ENCODE peak calls at places on chromosomes 13 and 19, in ten cellular contexts. C is Caco-2, A is endodermal cell, N is A549, V is tibial nerve, F is pancreas, R is HCT116, H is suprapubic skin, Z is psoas muscle, D is cardiac muscle cell. L is an unnamed sample.

GRCh38 chr19:49149652-49150105 is 5.5 kb downstream of the HRC start:
- DNase-seq in C (peak; percentile 83), A (peak; percentile 93), N (peak; percentile 91), V (no peak), F (no peak), R (peak; percentile 85), H (peak; percentile 89), Z (peak; percentile 70), D (peak; percentile 82), L (peak; percentile 70)

GRCh38 chr13:100356889-100357288 is 231.7 kb downstream of the GGACT start:
- DNase-seq in C (no peak), A (no peak), N (no peak), V (no peak), F (no peak), R (no peak), H (no peak), Z (no peak), D (no peak), L (no peak)

GRCh38 chr13:105035092-105035491 is 1500.4 kb downstream of the EFNB2 start:
- DNase-seq in C (no peak), A (no peak), N (no peak), V (no peak), F (no peak), R (no peak), H (no peak), Z (no peak), D (no peak), L (no peak)

GRCh38 chr19:51687791-51688664 is 5.1 kb upstream of the SPACA6 start:
- DNase-seq in C (peak; percentile 51), A (peak; percentile 89), N (peak; percentile 73), V (peak; percentile 39), F (no peak), R (no peak), H (no peak), Z (peak; percentile 72), D (peak; percentile 63), L (no peak)

GRCh38 chr19:16205205-16206045 is 7.7 kb downstream of the AP1M1 start:
- DNase-seq in C (no peak), A (no peak), N (no peak), V (no peak), F (peak; percentile 49), R (no peak), H (no peak), Z (peak; percentile 13), D (no peak), L (no peak)

GRCh38 chr19:49151339-49152217 is 3.6 kb downstream of the HRC start:
- DNase-seq in C (peak; percentile 99), A (peak; percentile 99), N (peak; percentile 91), V (no peak), F (peak; percentile 97), R (peak; percentile 98), H (peak; percentile 92), Z (peak; percentile 80), D (peak; percentile 79), L (no peak)

GRCh38 chr13:52353116-52353718 is 52.8 kb downstream of the THSD1 start:
- DNase-seq in C (no peak), A (no peak), N (no peak), V (no peak), F (no peak), R (no peak), H (no peak), Z (no peak), D (no peak), L (no peak)

GRCh38 chr13:32737111-32737571 is 150.9 kb downstream of the PDS5B start:
- DNase-seq in C (no peak), A (no peak), N (no peak), V (no peak), F (no peak), R (no peak), H (no peak), Z (no peak), D (no peak), L (no peak)

GRCh38 chr19:48818234-48818823 is 7.5 kb upstream of the BCAT2 start:
- DNase-seq in C (no peak), A (no peak), N (no peak), V (no peak), F (peak; percentile 89), R (no peak), H (no peak), Z (no peak), D (no peak), L (no peak)

GRCh38 chr13:57641071-57641470 is 9.5 kb downstream of the PCDH17 start:
- DNase-seq in C (no peak), A (no peak), N (no peak), V (no peak), F (no peak), R (no peak), H (no peak), Z (no peak), D (no peak), L (no peak)

GRCh38 chr19:3504723-3505122 is 1.4 kb upstream of the FZR1 start:
- DNase-seq in C (no peak), A (no peak), N (no peak), V (no peak), F (no peak), R (no peak), H (no peak), Z (no peak), D (no peak), L (no peak)

GRCh38 chr19:37012093-37012745 is 66.0 kb upstream of the ZNF420 start:
- DNase-seq in C (no peak), A (no peak), N (no peak), V (no peak), F (no peak), R (no peak), H (no peak), Z (no peak), D (no peak), L (no peak)

GRCh38 chr13:90246005-90246404 is 1101.5 kb upstream of the MIR17HG start:
- DNase-seq in C (no peak), A (no peak), N (no peak), V (no peak), F (no peak), R (no peak), H (no peak), Z (no peak), D (no peak), L (no peak)

GRCh38 chr19:46607441-46607841 is 6.3 kb downstream of the CALM3 start:
- DNase-seq in C (no peak), A (peak; percentile 26), N (no peak), V (peak; percentile 13), F (no peak), R (no peak), H (peak; percentile 67), Z (no peak), D (no peak), L (no peak)

GRCh38 chr19:423691-424466 is 14.9 kb upstream of the C2CD4C start:
- DNase-seq in C (no peak), A (peak; percentile 45), N (no peak), V (no peak), F (peak; percentile 45), R (no peak), H (no peak), Z (no peak), D (no peak), L (no peak)
- H3K4me1 ChIP-seq in C (no peaks in the 10 kb centered on the region), A (no peaks in the 10 kb centered on the region), N (no peaks in the 10 kb centered on the region), V (peaks cover 3% of the 10 kb centered on the region), F (no peaks in the 10 kb centered on the region), R (no peaks in the 10 kb centered on the region), H (no peaks in the 10 kb centered on the region), Z (no peaks in the 10 kb centered on the region), D (no peaks in the 10 kb centered on the region), L (peaks cover 17% of the 10 kb centered on the region)

DNA sequence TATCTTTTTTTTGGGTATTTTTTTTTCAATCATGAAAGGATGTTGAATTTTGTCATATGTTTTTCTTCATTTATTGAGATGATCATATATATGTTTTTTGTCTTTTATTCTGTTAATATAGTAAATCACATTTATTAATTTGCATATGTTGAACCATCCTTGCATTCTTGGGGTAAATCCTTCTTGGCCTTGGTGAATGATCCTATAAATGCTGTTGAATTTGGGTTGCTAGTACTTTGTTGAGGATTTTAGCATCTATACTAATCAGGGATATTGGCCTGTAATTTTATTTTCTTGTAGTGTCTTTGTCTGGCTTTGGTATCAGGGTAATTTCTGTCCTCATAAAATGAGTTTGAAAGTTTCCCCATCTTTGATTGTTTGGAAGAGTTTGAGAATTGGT is 199.9 kb downstream of the B3GLCT start:
- DNase-seq in C (no peak), A (no peak), N (no peak), V (no peak), F (no peak), R (no peak), H (no peak), Z (no peak), D (no peak), L (no peak)
- H3K4me1 ChIP-seq in C (no peaks in the 10 kb centered on the region), A (no peaks in the 10 kb centered on the region), N (no peaks in the 10 kb centered on the region), V (no peaks in the 10 kb centered on the region), F (no peaks in the 10 kb centered on the region), R (no peaks in the 10 kb centered on the region), H (peaks cover 9% of the 10 kb centered on the region), Z (no peaks in the 10 kb centered on the region), D (no peaks in the 10 kb centered on the region), L (no peaks in the 10 kb centered on the region)

GRCh38 chr13:111209613-111210012 is 94.5 kb downstream of the ARHGEF7 start:
- DNase-seq in C (no peak), A (no peak), N (no peak), V (no peak), F (no peak), R (no peak), H (no peak), Z (no peak), D (no peak), L (no peak)

GRCh38 chr13:111210488-111210887 is 95.4 kb downstream of the ARHGEF7 start:
- DNase-seq in C (no peak), A (no peak), N (no peak), V (no peak), F (no peak), R (no peak), H (peak; percentile 66), Z (no peak), D (no peak), L (no peak)

GRCh38 chr13:111211789-111212516 is 96.8 kb downstream of the ARHGEF7 start:
- DNase-seq in C (no peak), A (peak; percentile 75), N (no peak), V (no peak), F (no peak), R (no peak), H (no peak), Z (no peak), D (peak; percentile 66), L (peak; percentile 67)

GRCh38 chr13:111210945-111211469 is 95.9 kb downstream of the ARHGEF7 start:
- DNase-seq in C (no peak), A (no peak), N (no peak), V (no peak), F (no peak), R (no peak), H (no peak), Z (no peak), D (no peak), L (no peak)

GRCh38 chr13:111210082-111210481 is 95.0 kb downstream of the ARHGEF7 start:
- DNase-seq in C (no peak), A (no peak), N (no peak), V (no peak), F (no peak), R (no peak), H (no peak), Z (no peak), D (no peak), L (no peak)
- H3K4me1 ChIP-seq in C (peaks cover 20% of the 10 kb centered on the region), A (peaks cover 2% of the 10 kb centered on the region), N (peaks cover 7% of the 10 kb centered on the region), V (peaks cover 93% of the 10 kb centered on the region), F (peaks cover 4% of the 10 kb centered on the region), R (peaks cover 24% of the 10 kb centered on the region), H (peaks cover 36% of the 10 kb centered on the region), Z (peaks cover 75% of the 10 kb centered on the region), D (peaks cover 23% of the 10 kb centered on the region), L (peaks cover 8% of the 10 kb centered on the region)

DNA sequence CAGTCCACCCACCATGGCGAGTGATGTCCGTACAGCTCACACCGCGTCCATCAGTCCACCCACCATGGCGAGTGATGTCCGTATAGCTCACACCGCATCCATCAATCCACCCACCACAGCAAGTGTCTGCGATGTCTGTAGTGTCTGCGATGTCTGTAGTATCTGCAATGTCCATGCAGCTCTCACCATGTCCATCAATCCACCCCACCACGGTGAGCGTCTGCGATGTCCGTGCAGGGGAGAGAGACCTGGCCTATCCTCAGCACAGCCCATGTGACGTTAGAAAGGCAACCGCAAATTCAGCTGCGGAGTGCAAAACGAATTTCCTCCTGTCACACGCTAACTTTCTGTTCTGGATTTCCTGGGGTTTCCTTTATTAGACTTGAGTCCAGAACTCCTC is 18.5 kb downstream of the RASA3 start:
- DNase-seq in C (peak; percentile 10), A (peak; percentile 31), N (no peak), V (peak; percentile 5), F (peak; percentile 10), R (no peak), H (no peak), Z (no peak), D (no peak), L (no peak)
- H3K4me1 ChIP-seq in C (peaks cover 22% of the 10 kb centered on the region), A (peaks cover 11% of the 10 kb centered on the region), N (peaks cover 29% of the 10 kb centered on the region), V (peaks cover 54% of the 10 kb centered on the region), F (peaks cover 18% of the 10 kb centered on the region), R (peaks cover 24% of the 10 kb centered on the region), H (peaks cover 25% of the 10 kb centered on the region), Z (peaks cover 57% of the 10 kb centered on the region), D (peaks cover 33% of the 10 kb centered on the region), L (peaks cover 37% of the 10 kb centered on the region)